ENCODE peak calls at places on chromosomes 13 and 19, in five cellular contexts. Y is CD4-positive, alpha-beta memory T cell; G is breast epithelium; I is PC-9; P is transverse colon. O is an unnamed sample. For H3K36me3 and H3K4me1, the result is how much of the 10 kb centered on the place peaks cover.

GRCh38 chr19:3720533-3720917 is 12.3 kb downstream of the TJP3 start:
- DNase-seq in Y (no peak), P (peak), G (no peak), I (no peak), O (no peak)

GRCh38 chr19:52170863-52171320 is 529 bp downstream of the ZNF836 start:
- DNase-seq in Y (no peak), G (no peak), P (peak), I (no peak), O (no peak)

GRCh38 chr19:5801796-5802616 is 2.9 kb upstream of the NRTN start:
- DNase-seq in I (no peak), P (no peak), G (no peak), Y (no peak), O (no peak)

GRCh38 chr19:21850636-21851255 is 14.8 kb upstream of the ZNF43 start:
- DNase-seq in P (no peak), Y (no peak), I (no peak), G (no peak), O (no peak)

GRCh38 chr13:67267136-67267535 is 37.0 kb upstream of the PCDH9 start:
- DNase-seq in Y (no peak), G (no peak), P (no peak), I (no peak), O (no peak)

GRCh38 chr19:10286803-10287737 is at the start of gene ICAM4:
- DNase-seq in I (no peak), Y (no peak), P (peak), G (no peak), O (no peak)

GRCh38 chr19:20661150-20661819 is at the start of gene ZNF626:
- DNase-seq in I (peak), P (peak), Y (peak), G (peak), O (peak)

GRCh38 chr19:41521860-41522555 is 54.0 kb upstream of the CEACAM21 start:
- DNase-seq in Y (peak), P (no peak), I (no peak), G (no peak), O (no peak)

GRCh38 chr19:32318884-32319520 is 26.4 kb upstream of the ZNF507 start:
- DNase-seq in P (no peak), Y (no peak), I (no peak), G (no peak), O (no peak)

GRCh38 chr13:39900106-39900750 is 244.8 kb downstream of the COG6 start:
- DNase-seq in I (no peak), P (no peak), Y (no peak), G (no peak), O (no peak)

GRCh38 chr19:39282021-39282420 is 13.8 kb downstream of the IFNL2 start:
- DNase-seq in P (no peak), Y (no peak), I (no peak), G (no peak), O (no peak)

GRCh38 chr13:52461265-52461664 is 6.0 kb downstream of the CKAP2 start:
- DNase-seq in I (no peak), G (no peak), P (no peak), Y (no peak), O (no peak)

GRCh38 chr19:21568816-21569496 is 63.6 kb downstream of the ZNF429 start:
- DNase-seq in G (peak), P (peak), I (peak), Y (peak), O (no peak)

GRCh38 chr13:108769213-108770070 is 140.0 kb downstream of the MYO16 start:
- DNase-seq in I (peak), P (no peak), G (no peak), Y (no peak), O (no peak)

GRCh38 chr19:51327066-51327985 is 14.6 kb downstream of the VSIG10L start:
- DNase-seq in P (peak), Y (peak), I (no peak), G (peak), O (no peak)

GRCh38 chr19:35736913-35737886 is 5.1 kb downstream of the IGFLR1 start:
- DNase-seq in G (no peak), I (no peak), Y (peak), P (no peak), O (no peak)

GRCh38 chr13:40483601-40484000 is 182.8 kb downstream of the FOXO1 start:
- DNase-seq in Y (no peak), I (no peak), G (no peak), P (no peak), O (no peak)

GRCh38 chr13:101660711-101661110 is 208.2 kb downstream of the ITGBL1 start:
- DNase-seq in G (no peak), P (no peak), Y (no peak), I (no peak), O (no peak)

GRCh38 chr19:2476451-2477140 is 669 bp downstream of the GADD45B start:
- DNase-seq in G (peak), Y (peak), P (peak), I (peak), O (no peak)

GRCh38 chr19:38980583-38981374 is 5.2 kb upstream of the FBXO17 start:
- DNase-seq in P (no peak), Y (no peak), G (no peak), I (no peak), O (no peak)

DNA sequence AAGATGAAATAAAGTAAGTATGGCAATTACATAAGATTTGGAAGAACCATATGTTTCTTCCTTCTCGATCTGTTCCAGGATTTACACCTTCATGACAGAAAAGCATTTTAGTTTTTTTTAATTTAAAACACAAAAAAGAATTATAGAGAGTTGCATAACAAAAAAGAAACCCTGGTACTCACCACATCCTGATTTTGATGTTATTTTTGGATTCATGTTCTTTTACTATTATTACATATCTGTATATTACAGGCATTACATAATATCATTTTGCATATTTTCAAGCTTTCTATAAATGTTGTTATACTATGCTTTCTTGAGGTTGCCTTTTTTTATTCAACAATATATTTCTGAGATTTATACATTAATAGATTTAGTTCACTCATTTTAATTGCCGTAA is 6.7 kb upstream of the KATNAL1 start:
- DNase-seq in I (no peak), P (no peak), G (no peak), Y (no peak), O (no peak)
- H3K36me3 ChIP-seq in I (under half), P (under half), G (under half), Y (under half), O (under half)

GRCh38 chr19:14059652-14060155 is 2.2 kb downstream of the PALM3 start:
- DNase-seq in P (no peak), I (no peak), G (no peak), Y (no peak), O (no peak)

GRCh38 chr19:14056069-14056666 is 5.7 kb downstream of the PALM3 start:
- DNase-seq in Y (no peak), I (no peak), G (no peak), P (no peak), O (no peak)

GRCh38 chr19:14056741-14057356 is 5.0 kb downstream of the PALM3 start:
- DNase-seq in I (no peak), G (no peak), Y (no peak), P (no peak), O (no peak)

GRCh38 chr19:14059093-14059480 is 2.8 kb downstream of the PALM3 start:
- DNase-seq in P (peak), G (no peak), I (no peak), Y (peak), O (no peak)

DNA sequence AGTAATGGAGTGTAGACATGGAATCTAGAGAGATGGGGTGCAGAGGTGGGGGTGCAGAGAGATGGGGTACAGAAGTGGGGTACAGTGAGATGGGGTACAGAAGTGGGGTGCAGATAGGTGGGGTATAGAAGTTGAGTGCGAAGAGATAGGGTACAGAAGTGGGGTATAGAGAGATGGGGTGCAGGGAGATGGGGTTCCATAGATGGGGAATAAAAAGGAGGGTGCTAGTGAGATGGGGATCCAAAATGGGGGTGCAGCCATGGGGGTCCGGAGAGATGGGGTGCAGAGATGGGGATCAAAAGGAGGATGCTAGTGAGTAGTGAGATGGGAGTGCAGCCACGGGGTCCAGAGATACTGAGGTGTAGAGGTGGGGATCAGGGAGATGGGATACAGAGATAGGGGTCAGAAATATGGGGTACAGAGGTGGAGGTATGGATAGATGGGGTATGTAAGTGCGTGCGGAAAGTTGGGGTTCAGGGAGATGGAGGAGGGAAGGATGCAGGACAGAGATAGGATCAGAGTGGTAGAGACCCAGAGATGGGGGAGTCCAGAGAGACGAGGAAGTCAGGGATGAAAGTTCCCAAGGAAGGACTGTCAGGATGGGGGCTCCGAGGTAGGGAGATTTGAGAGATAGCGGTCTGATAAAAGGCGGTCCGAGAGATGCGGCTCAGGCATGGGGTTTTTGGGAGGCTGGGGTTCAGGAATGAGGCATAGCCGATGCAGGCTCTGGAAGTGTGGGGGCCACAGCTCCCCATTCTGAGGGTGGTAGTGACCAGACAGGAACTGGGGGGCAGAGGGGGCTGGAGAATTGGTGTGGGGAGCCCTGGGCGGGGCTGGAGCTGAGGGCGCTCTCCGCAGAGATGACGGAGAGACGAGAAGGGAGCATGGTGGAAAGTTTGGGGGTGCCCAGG is 3.4 kb downstream of the PALM3 start:
- DNase-seq in I (no peak), G (no peak), Y (no peak), P (no peak), O (no peak)
- H3K4me3 ChIP-seq in I (no peak), G (peak), Y (no peak), P (no peak), O (no peak)

GRCh38 chr13:111175372-111175771 is 60.3 kb downstream of the ARHGEF7 start:
- DNase-seq in G (no peak), Y (no peak), P (no peak), I (no peak), O (no peak)
- H3K4me1 ChIP-seq in G (under half), Y (half or more), P (under half), I (under half), O (under half)

DNA sequence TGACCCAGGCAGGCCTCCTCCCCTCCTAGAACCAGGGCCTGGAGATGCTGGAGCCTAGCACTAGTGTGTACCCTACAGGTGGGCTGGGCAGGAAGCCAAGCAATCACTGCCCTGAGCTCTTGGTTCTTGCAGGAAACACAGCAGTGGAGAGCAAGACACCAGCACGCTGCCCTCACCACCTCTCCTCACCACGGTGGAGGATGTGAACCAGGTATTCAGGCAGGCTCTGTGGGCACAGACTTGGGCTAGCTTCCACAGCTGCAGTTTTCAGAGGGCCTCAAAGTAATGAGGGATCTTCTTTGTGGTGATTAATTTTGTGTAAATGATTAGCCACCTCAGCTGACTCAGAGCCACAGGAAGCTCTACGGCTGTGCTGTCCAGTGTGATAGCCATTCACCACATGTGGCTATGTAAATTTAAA is 13.6 kb upstream of the GPI start:
- DNase-seq in G (no peak), P (no peak), I (no peak), Y (no peak), O (no peak)
- H3K36me3 ChIP-seq in G (under half), P (under half), I (under half), Y (under half), O (under half)

GRCh38 chr13:33108620-33109019 is 92.4 kb downstream of the KL start:
- DNase-seq in P (no peak), G (no peak), Y (no peak), I (no peak), O (no peak)

GRCh38 chr13:33109319-33109718 is 93.1 kb downstream of the KL start:
- DNase-seq in G (no peak), Y (no peak), I (no peak), P (no peak), O (no peak)

GRCh38 chr13:33110713-33111413 is 94.6 kb downstream of the KL start:
- DNase-seq in I (no peak), G (no peak), Y (no peak), P (no peak), O (no peak)

GRCh38 chr13:33110386-33110712 is 94.1 kb downstream of the KL start:
- DNase-seq in Y (no peak), I (no peak), P (no peak), G (no peak), O (no peak)

DNA sequence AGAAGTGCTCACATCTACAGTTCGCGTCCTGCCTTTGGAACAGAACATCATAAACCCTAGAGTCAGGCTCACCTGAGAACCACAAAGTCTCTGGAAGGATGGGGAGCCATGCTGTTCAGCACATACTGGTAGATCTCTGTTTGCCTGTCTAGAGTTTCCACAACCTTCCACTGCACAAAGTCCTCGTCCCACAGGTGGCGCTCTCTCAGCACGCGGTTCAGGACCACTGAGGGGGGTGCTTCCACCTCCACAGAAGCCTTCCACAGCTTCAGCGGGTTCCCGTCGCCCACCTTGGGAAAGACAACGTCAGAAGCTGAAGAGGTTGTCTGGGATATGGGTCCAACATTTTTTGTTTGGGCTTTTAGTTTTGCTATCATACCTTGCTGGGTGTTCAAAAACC is 93.6 kb downstream of the KL start:
- DNase-seq in Y (no peak), G (no peak), P (no peak), I (no peak), O (no peak)
- H3K4me3 ChIP-seq in Y (no peak), G (no peak), P (no peak), I (no peak), O (no peak)

DNA sequence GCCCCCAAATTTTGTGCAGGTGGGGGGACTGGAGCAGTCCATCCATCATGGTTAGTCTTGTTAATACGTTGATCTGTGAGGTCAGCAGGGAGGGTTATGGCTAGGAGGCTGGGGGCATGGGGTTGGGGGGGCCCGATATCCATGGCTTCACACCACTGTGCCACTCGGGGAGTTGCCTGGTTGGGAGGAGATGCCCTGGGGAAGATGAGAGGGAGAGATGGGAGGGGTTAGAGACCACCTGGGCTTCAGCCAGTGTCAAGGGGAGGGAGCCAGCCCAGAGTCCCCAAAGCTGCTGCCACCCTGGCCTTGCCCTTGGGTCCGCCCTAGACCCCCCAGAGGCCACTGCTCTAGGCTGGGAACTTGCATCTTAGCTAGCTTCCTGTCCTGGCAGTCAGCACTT is 1.8 kb upstream of the DMPK start:
- DNase-seq in Y (no peak), G (no peak), I (no peak), P (no peak), O (no peak)
- H3K4me1 ChIP-seq in Y (under half), G (under half), I (half or more), P (under half), O (under half)

GRCh38 chr19:46698395-46699321 is 18.3 kb downstream of the PRKD2 start:
- DNase-seq in P (no peak), Y (no peak), G (no peak), I (no peak), O (no peak)

GRCh38 chr19:46700704-46701103 is 16.2 kb downstream of the PRKD2 start:
- DNase-seq in I (no peak), Y (no peak), G (no peak), P (no peak), O (no peak)

GRCh38 chr19:46696052-46696451 is 20.9 kb downstream of the PRKD2 start:
- DNase-seq in P (no peak), I (no peak), Y (no peak), G (no peak), O (no peak)

GRCh38 chr19:46693760-46694159 is 23.2 kb downstream of the PRKD2 start:
- DNase-seq in Y (no peak), I (no peak), G (no peak), P (no peak), O (no peak)

GRCh38 chr19:46697142-46697960 is 19.6 kb downstream of the PRKD2 start:
- DNase-seq in I (no peak), P (peak), G (no peak), Y (no peak), O (peak)
- H3K36me3 ChIP-seq in I (half or more), P (half or more), G (under half), Y (half or more), O (half or more)

DNA sequence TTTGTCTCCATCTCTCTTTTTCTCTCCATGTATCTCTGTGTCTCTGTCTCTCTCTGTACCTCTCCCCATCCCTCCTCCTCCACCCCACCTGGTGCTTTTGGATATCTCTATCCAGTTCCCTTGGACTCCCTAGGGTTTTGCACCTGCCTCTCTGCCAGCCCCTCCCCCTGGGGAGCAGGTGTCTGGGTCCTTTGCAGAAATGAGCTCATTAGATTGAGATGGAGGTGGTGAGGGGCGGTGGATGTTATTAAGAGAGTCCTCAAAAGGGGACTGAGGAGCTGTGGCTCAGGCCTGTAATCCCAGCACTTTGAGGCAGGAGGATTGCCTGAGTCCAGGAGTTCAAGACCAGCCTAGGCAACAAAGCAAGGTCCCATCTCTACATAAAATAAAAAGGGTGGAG is 2.1 kb downstream of the KCNN4 start:
- DNase-seq in G (no peak), Y (no peak), P (no peak), I (no peak), O (no peak)
- H3K4me3 ChIP-seq in G (peak), Y (peak), P (no peak), I (peak), O (no peak)

GRCh38 chr19:13172335-13173128 is 22.3 kb downstream of the IER2 start:
- DNase-seq in Y (peak), I (peak), G (peak), P (peak), O (peak)
- H3K4me1 ChIP-seq in Y (half or more), I (half or more), G (under half), P (under half), O (under half)

O was measured in RWPE2.